ENCODE peak calls at places on chromosome 18, in four cellular contexts. O, Q, B and T are unnamed samples.

GRCh38 chr18:61093967-61094366 is 239.3 kb upstream of the CDH20 start:
- DNase-seq in O (no peak), Q (no peak), B (no peak), T (no peak)

GRCh38 chr18:50751490-50751889 is 68.3 kb downstream of the MRO start:
- DNase-seq in O (no peak), Q (no peak), B (no peak), T (no peak)

GRCh38 chr18:74633652-74634352 is 36.1 kb downstream of the ZNF407 start:
- DNase-seq in O (peak), Q (no peak), B (no peak), T (no peak)

GRCh38 chr18:11176416-11176815 is 27.0 kb upstream of the PIEZO2 start:
- DNase-seq in O (peak), Q (no peak), B (peak), T (no peak)

GRCh38 chr18:58272779-58273500 is 228.9 kb downstream of the NEDD4L start:
- DNase-seq in O (peak), Q (no peak), B (no peak), T (no peak)

GRCh38 chr18:23573948-23574431 is 12.3 kb downstream of the NPC1 start:
- DNase-seq in O (peak), Q (no peak), B (peak), T (peak)

GRCh38 chr18:51575171-51575570 is 377.7 kb upstream of the MEX3C start:
- DNase-seq in O (no peak), Q (no peak), B (no peak), T (no peak)

GRCh38 chr18:55900380-55900779 is 312.4 kb upstream of the TCF4 start:
- DNase-seq in O (peak), Q (no peak), B (no peak), T (no peak)

GRCh38 chr18:59024829-59025228 is 114.9 kb upstream of the SEC11C start:
- DNase-seq in O (peak), Q (no peak), B (no peak), T (no peak)